ENCODE peak calls at places on chromosomes 13 and 19, in six cellular contexts. O, M, I, Y, D and B are unnamed samples.

GRCh38 chr19:1449467-1450442 is at the start of gene APC2:
- DNase-seq in O (no peak), D (no peak), I (no peak), Y (no peak), M (no peak), B (no peak)

GRCh38 chr19:31678421-31678820 is 329.2 kb upstream of the TSHZ3 start:
- DNase-seq in M (no peak), D (no peak), I (no peak), Y (no peak), O (no peak), B (no peak)

GRCh38 chr13:99311137-99311536 is 3.9 kb upstream of the GPR183 start:
- DNase-seq in O (peak; percentile 32), M (no peak), D (no peak), I (no peak), Y (peak; percentile 39), B (no peak)

GRCh38 chr13:20702530-20702929 is 969 bp upstream of the IL17D start:
- DNase-seq in I (no peak), Y (no peak), O (no peak), M (no peak), D (no peak), B (no peak)

GRCh38 chr13:20258963-20259288 is 26.8 kb upstream of the GJB6 start:
- DNase-seq in M (no peak), Y (no peak), D (no peak), O (no peak), I (no peak), B (no peak)

GRCh38 chr19:50516456-50516855 is 2.7 kb upstream of the ASPDH start:
- DNase-seq in Y (no peak), D (no peak), O (no peak), I (no peak), M (no peak), B (no peak)

GRCh38 chr13:30307966-30308290 is 577 bp upstream of the KATNAL1 start:
- DNase-seq in D (no peak), M (no peak), Y (no peak), O (no peak), I (no peak), B (no peak)

GRCh38 chr19:2014081-2014693 is 1.3 kb downstream of the BTBD2 start:
- DNase-seq in O (peak; percentile 54), D (no peak), I (no peak), Y (no peak), M (no peak), B (no peak)

GRCh38 chr19:57103573-57104277 is 16.1 kb upstream of the USP29 start:
- DNase-seq in I (peak; percentile 32), D (peak; percentile 50), Y (peak; percentile 59), M (peak; percentile 39), O (peak; percentile 72), B (peak; percentile 50)

GRCh38 chr19:13093407-13094284 is 9.0 kb downstream of the LYL1 start:
- DNase-seq in M (peak; percentile 74), I (no peak), O (peak; percentile 84), D (peak; percentile 69), Y (peak; percentile 91), B (peak; percentile 80)

GRCh38 chr13:111204438-111205177 is 89.5 kb downstream of the ARHGEF7 start:
- DNase-seq in O (peak; percentile 71), D (no peak), M (no peak), Y (peak; percentile 68), I (no peak), B (no peak)

GRCh38 chr13:23979361-23980159 is 82.3 kb upstream of the C1QTNF9B start:
- DNase-seq in O (peak; percentile 89), Y (peak; percentile 79), M (peak; percentile 45), D (no peak), I (peak; percentile 58), B (peak; percentile 59)

GRCh38 chr19:42396248-42396541 is 6.1 kb upstream of the CNFN start:
- DNase-seq in D (no peak), M (no peak), Y (no peak), I (no peak), O (no peak), B (no peak)

GRCh38 chr19:40279120-40279551 is 6.0 kb downstream of the AKT2 start:
- DNase-seq in I (no peak), M (no peak), D (no peak), O (peak; percentile 81), Y (peak; percentile 67), B (no peak)

GRCh38 chr19:42005504-42005903 is 11.5 kb upstream of the ATP1A3 start:
- DNase-seq in D (no peak), Y (no peak), O (no peak), M (no peak), I (no peak), B (no peak)

GRCh38 chr19:45553464-45553863 is 31.1 kb downstream of the OPA3 start:
- DNase-seq in D (no peak), Y (no peak), M (peak; percentile 34), O (no peak), I (no peak), B (no peak)
- TF ChIP-seq CTCF in D (no peak), Y (no peak), M (peak; percentile 43), O (no peak), I (no peak), B (no peak)

DNA sequence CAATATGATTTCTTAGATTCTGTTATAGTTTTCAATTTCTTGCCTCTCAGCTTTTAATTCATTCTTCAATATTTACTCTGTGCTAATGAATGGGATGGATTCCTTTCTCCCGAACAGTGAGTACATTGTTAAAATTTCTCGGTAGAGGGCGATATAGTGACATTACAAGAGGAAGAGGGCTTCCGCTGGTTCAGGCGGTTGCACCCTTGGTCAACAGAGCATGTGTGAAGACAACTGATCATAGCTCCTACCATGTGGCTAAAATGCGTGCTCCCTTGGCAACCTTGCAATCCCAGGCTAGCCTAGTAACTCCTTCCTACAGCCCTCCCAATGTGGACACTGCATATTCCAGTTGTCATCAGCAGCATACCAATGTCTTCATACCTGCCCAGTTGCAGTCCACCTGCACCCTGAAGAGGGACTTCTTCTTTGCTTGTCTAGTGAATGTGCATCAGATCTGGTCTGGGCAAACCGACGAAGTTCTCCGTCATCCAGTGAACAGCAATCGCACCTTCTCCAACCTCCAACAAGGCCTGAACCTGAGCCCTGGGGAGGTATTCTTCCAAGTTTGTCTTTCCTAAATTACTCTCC is 653.0 kb upstream of the GPC6 start:
- DNase-seq in D (no peak), Y (no peak), O (no peak), I (no peak), M (no peak), B (no peak)
- TF ChIP-seq CTCF in D (no peak), Y (no peak), O (no peak), I (no peak), M (no peak), B (no peak)

DNA sequence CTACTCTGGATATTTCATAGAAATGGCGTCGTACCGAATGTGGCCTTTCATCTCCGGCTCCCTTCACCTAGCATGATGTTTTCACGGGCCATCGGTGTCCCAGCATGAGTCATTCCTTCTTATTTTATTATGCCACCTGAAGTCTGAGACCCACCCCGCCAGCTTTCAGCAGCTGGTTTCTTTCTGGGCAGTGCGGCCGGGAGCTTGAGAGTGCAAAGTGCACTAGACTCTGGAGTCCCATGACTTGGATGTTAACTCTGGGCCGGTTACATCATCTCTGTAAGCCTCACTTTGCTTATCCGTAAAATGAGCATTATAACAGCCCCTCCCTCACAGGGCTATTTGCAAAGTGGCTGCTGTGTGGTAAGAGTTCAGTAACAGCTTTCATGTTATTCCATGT is 5.8 kb upstream of the KMT5C start:
- DNase-seq in M (no peak), Y (no peak), O (no peak), I (no peak), D (no peak), B (no peak)
- TF ChIP-seq CTCF in M (no peak), Y (no peak), O (no peak), I (no peak), D (no peak), B (no peak)

GRCh38 chr13:47959468-47960088 is 41.5 kb downstream of the SUCLA2 start:
- DNase-seq in D (no peak), I (no peak), M (no peak), Y (no peak), O (no peak), B (no peak)

GRCh38 chr13:47962237-47962636 is 38.8 kb downstream of the SUCLA2 start:
- DNase-seq in M (no peak), D (no peak), Y (no peak), I (no peak), O (no peak), B (no peak)

DNA sequence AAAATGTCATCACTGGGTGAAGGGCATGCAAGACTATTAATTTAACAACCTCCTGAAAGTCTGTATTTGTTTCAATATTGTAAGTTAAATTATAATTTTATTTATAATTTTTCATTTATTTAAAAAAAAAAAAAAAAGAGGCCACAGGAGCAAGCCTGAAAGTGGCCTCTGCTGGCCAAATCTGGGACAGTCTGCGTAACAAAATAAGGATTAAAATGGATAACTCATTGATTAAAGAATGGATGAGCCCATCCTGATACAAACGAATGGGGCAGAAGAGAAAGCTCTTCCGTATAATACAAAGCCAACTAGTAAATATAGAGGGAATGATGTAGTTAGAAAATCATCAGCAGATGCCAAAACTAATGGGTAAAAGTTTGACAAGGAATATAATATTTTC is 36.2 kb downstream of the SUCLA2 start:
- DNase-seq in I (no peak), Y (no peak), M (no peak), D (no peak), O (no peak), B (no peak)
- TF ChIP-seq CTCF in I (no peak), Y (no peak), M (no peak), D (no peak), O (no peak), B (no peak)

GRCh38 chr13:44989941-44990340 is 603 bp downstream of the GPALPP1 start:
- DNase-seq in I (no peak), D (no peak), O (no peak), M (no peak), Y (no peak), B (no peak)

GRCh38 chr13:44989071-44989889 is at the start of the genes GPALPP1 and NUFIP1:
- DNase-seq in O (peak; percentile 92), I (peak; percentile 95), Y (peak; percentile 94), M (peak; percentile 94), D (peak; percentile 83), B (peak; percentile 89)
- TF ChIP-seq CTCF in O (no peak), I (no peak), Y (no peak), M (peak; percentile 6), D (no peak), B (no peak)